ENCODE peak calls at places on chromosomes 11 and 22, in five cellular contexts. E is GM12865, K is left ventricle myocardium inferior, D is cardiac muscle cell, W is choroid plexus epithelial cell. N is an unnamed sample.

GRCh38 chr22:44116331-44116730 is 64.4 kb upstream of the PARVG start:
- DNase-seq in E (no peak), K (no peak), D (no peak), W (no peak), N (no peak)

GRCh38 chr11:28049338-28050216 is 58.4 kb downstream of the KIF18A start:
- DNase-seq in E (no peak), K (no peak), D (peak), W (peak), N (peak)

GRCh38 chr22:24965822-24966626 is 13.5 kb downstream of the KIAA1671 start:
- DNase-seq in E (no peak), K (no peak), D (no peak), W (peak), N (no peak)

GRCh38 chr22:50311606-50312351 is 4.3 kb upstream of the PLXNB2 start:
- DNase-seq in E (no peak), K (no peak), D (no peak), W (no peak), N (no peak)

GRCh38 chr11:110908401-110909106 is 196.3 kb upstream of the ARHGAP20 start:
- DNase-seq in E (no peak), K (no peak), D (peak), W (peak), N (peak)

GRCh38 chr11:77195071-77195705 is 67.1 kb downstream of the MYO7A start:
- DNase-seq in E (no peak), K (no peak), D (no peak), W (no peak), N (no peak)

GRCh38 chr22:30265851-30266444 is 703 bp downstream of the OSM start:
- DNase-seq in E (peak), K (peak), D (no peak), W (no peak), N (peak)

GRCh38 chr22:19578180-19579004 is 54.2 kb upstream of the CLDN5 start:
- DNase-seq in E (no peak), K (no peak), D (no peak), W (no peak), N (no peak)

GRCh38 chr11:102244681-102245409 is 72.4 kb upstream of the BIRC3 start:
- DNase-seq in E (no peak), K (no peak), D (peak), W (peak), N (peak)

GRCh38 chr11:12478743-12479142 is 101.4 kb downstream of the PARVA start:
- DNase-seq in E (no peak), K (no peak), D (peak), W (peak), N (peak)

GRCh38 chr11:64872790-64873488 is 5.5 kb downstream of the EHD1 start:
- DNase-seq in E (peak), K (no peak), D (no peak), W (no peak), N (no peak)

GRCh38 chr22:33271390-33272161 is 213.4 kb upstream of the SYN3 start:
- DNase-seq in E (peak), K (peak), D (peak), W (peak), N (peak)

GRCh38 chr11:85164743-85165142 is 462.4 kb downstream of the DLG2 start:
- DNase-seq in E (no peak), K (no peak), D (no peak), W (no peak), N (no peak)

GRCh38 chr11:71281901-71282300 is 29.5 kb upstream of the SHANK2 start:
- DNase-seq in E (no peak), K (no peak), D (no peak), W (no peak), N (no peak)

GRCh38 chr11:100791103-100791502 is 104.0 kb downstream of the ARHGAP42 start:
- DNase-seq in E (no peak), K (no peak), D (no peak), W (no peak), N (no peak)

GRCh38 chr11:70769106-70769505 is 370.8 kb downstream of the CTTN start:
- DNase-seq in E (no peak), K (no peak), D (no peak), W (no peak), N (no peak)

GRCh38 chr11:9344046-9344680 is 29.8 kb upstream of the TMEM41B start:
- DNase-seq in E (no peak), K (no peak), D (no peak), W (no peak), N (no peak)

GRCh38 chr11:28690746-28691145 is 582.6 kb downstream of the METTL15 start:
- DNase-seq in E (no peak), K (no peak), D (peak), W (peak), N (peak)

GRCh38 chr22:31104869-31105268 is 2.5 kb downstream of the SELENOM start:
- DNase-seq in E (peak), K (no peak), D (no peak), W (no peak), N (peak)

GRCh38 chr11:72580648-72580950 is 93.6 kb downstream of the PDE2A start:
- DNase-seq in E (no peak), K (no peak), D (no peak), W (no peak), N (no peak)

GRCh38 chr11:44277097-44278090 is 32.5 kb downstream of the ALX4 start:
- DNase-seq in E (no peak), K (no peak), D (no peak), W (no peak), N (no peak)

GRCh38 chr11:74388678-74389327 is 9.4 kb downstream of the PGM2L1 start:
- DNase-seq in E (peak), K (no peak), D (peak), W (peak), N (peak)

GRCh38 chr11:3796796-3797328 is 492 bp downstream of the NUP98 start:
- DNase-seq in E (no peak), K (no peak), D (no peak), W (no peak), N (peak)
- TF ChIP-seq CTCF in E (no peak), K (no peak), D (no peak), W (peak), N (no peak)

GRCh38 chr11:14249121-14249963 is 109.6 kb downstream of the RRAS2 start:
- DNase-seq in E (peak), K (peak), D (peak), W (peak), N (peak)

GRCh38 chr11:14253437-14253836 is 105.5 kb downstream of the RRAS2 start:
- DNase-seq in E (no peak), K (no peak), D (peak), W (peak), N (no peak)

GRCh38 chr11:14251754-14252153 is 107.2 kb downstream of the RRAS2 start:
- DNase-seq in E (no peak), K (no peak), D (no peak), W (no peak), N (no peak)

GRCh38 chr11:14244926-14245325 is 114.1 kb downstream of the RRAS2 start:
- DNase-seq in E (no peak), K (no peak), D (no peak), W (no peak), N (no peak)

GRCh38 chr11:14248577-14248976 is 110.4 kb downstream of the RRAS2 start:
- DNase-seq in E (peak), K (no peak), D (no peak), W (no peak), N (no peak)
- H3K4me3 ChIP-seq in E (no peak), K (no peak), D (no peak), W (no peak), N (no peak)

GRCh38 chr22:46135611-46136538 is 14.5 kb upstream of the PPARA start:
- DNase-seq in E (no peak), K (no peak), D (no peak), W (no peak), N (no peak)
- TF ChIP-seq CTCF in E (no peak), K (no peak), D (no peak), W (no peak), N (no peak)

GRCh38 chr11:61967924-61968757 is 707 bp upstream of the FTH1 start:
- DNase-seq in E (peak), K (peak), D (no peak), W (no peak), N (no peak)
- H3K4me3 ChIP-seq in E (peak), K (peak), D (peak), W (peak), N (peak)

GRCh38 chr11:67261635-67261941 is 4.7 kb upstream of the GRK2 start:
- DNase-seq in E (no peak), K (no peak), D (no peak), W (no peak), N (no peak)
- TF ChIP-seq CTCF in E (no peak), K (no peak), D (peak), W (peak), N (peak)